ENCODE peak calls at places on chromosomes 3 and 15, in five cellular contexts. T, X, A, E and R are unnamed samples. For H3K4me1, the result is how much of the 10 kb centered on the place peaks cover.

GRCh38 chr3:42665050-42665878 is 11.8 kb downstream of the ZBTB47 start:
- DNase-seq in T (no peak), X (no peak), A (no peak), E (no peak), R (no peak)

GRCh38 chr3:52570076-52570475 is 33.7 kb downstream of the UQCC5 start:
- DNase-seq in T (no peak), X (no peak), A (no peak), E (no peak), R (no peak)

GRCh38 chr3:124512881-124513609 is 217.2 kb upstream of the UMPS start:
- DNase-seq in T (peak), X (peak), A (no peak), E (no peak), R (no peak)

GRCh38 chr3:56157693-56158092 is 310.6 kb downstream of the ERC2 start:
- DNase-seq in T (peak), X (no peak), A (no peak), E (no peak), R (no peak)

GRCh38 chr15:92521624-92522008 is 127.9 kb downstream of the ST8SIA2 start:
- DNase-seq in T (peak), X (peak), A (no peak), E (peak), R (peak)

GRCh38 chr15:49675051-49675450 is 54.2 kb downstream of the DTWD1 start:
- DNase-seq in T (no peak), X (peak), A (no peak), E (no peak), R (no peak)

GRCh38 chr3:2853627-2854026 is 256.5 kb downstream of the IL5RA start:
- DNase-seq in T (no peak), X (no peak), A (no peak), E (no peak), R (no peak)

GRCh38 chr3:195893516-195893915 is 14.8 kb downstream of the TNK2 start:
- DNase-seq in T (no peak), X (no peak), A (no peak), E (no peak), R (no peak)

GRCh38 chr3:168714609-168715240 is 619.0 kb upstream of the GOLIM4 start:
- DNase-seq in T (no peak), X (no peak), A (no peak), E (no peak), R (no peak)

GRCh38 chr3:71245052-71245488 is 338.5 kb downstream of the FOXP1 start:
- DNase-seq in T (peak), X (no peak), A (no peak), E (no peak), R (no peak)

GRCh38 chr3:121063628-121064027 is 155.6 kb downstream of the STXBP5L start:
- DNase-seq in T (no peak), X (no peak), A (no peak), E (no peak), R (no peak)

GRCh38 chr3:128091586-128091985 is 32.0 kb downstream of the RUVBL1 start:
- DNase-seq in T (no peak), X (no peak), A (no peak), E (no peak), R (no peak)

GRCh38 chr3:62833538-62833937 is 41.7 kb downstream of the CADPS start:
- DNase-seq in T (peak), X (no peak), A (no peak), E (no peak), R (peak)

GRCh38 chr15:59223736-59224135 is 17.1 kb downstream of the LDHAL6B start:
- DNase-seq in T (no peak), X (no peak), A (no peak), E (no peak), R (no peak)

GRCh38 chr3:74832925-74833324 is 218.5 kb upstream of the CNTN3 start:
- DNase-seq in T (no peak), X (no peak), A (no peak), E (no peak), R (no peak)

GRCh38 chr15:43483306-43484128 is 9.4 kb downstream of the TP53BP1 start:
- DNase-seq in T (no peak), X (no peak), A (no peak), E (no peak), R (peak)

GRCh38 chr3:123025642-123026521 is 1.7 kb downstream of the SEMA5B start:
- DNase-seq in T (peak), X (no peak), A (no peak), E (peak), R (peak)

GRCh38 chr15:90889736-90890456 is 5.6 kb downstream of the FES start:
- DNase-seq in T (no peak), X (no peak), A (no peak), E (no peak), R (no peak)

GRCh38 chr15:88638626-88639372 is at the start of gene ISG20:
- DNase-seq in T (peak), X (peak), A (peak), E (peak), R (peak)

GRCh38 chr3:134796313-134797079 is 1.4 kb downstream of the EPHB1 start:
- DNase-seq in T (peak), X (no peak), A (no peak), E (peak), R (peak)

GRCh38 chr3:121111914-121112612 is 204.1 kb downstream of the STXBP5L start:
- DNase-seq in T (peak), X (no peak), A (no peak), E (peak), R (peak)

GRCh38 chr15:77840962-77841361 is 208.2 kb upstream of the LINGO1 start:
- DNase-seq in T (no peak), X (peak), A (no peak), E (no peak), R (no peak)

GRCh38 chr3:14301558-14301957 is 100.8 kb upstream of the SLC6A6 start:
- DNase-seq in T (no peak), X (no peak), A (no peak), E (no peak), R (no peak)

GRCh38 chr15:72916939-72917338 is 133.4 kb upstream of the ADPGK start:
- DNase-seq in T (no peak), X (no peak), A (no peak), E (no peak), R (no peak)

GRCh38 chr3:125594581-125595011 is 701 bp downstream of the OSBPL11 start:
- DNase-seq in T (peak), X (no peak), A (no peak), E (no peak), R (no peak)

GRCh38 chr3:40043444-40043755 is 234.0 kb downstream of the MYRIP start:
- DNase-seq in T (no peak), X (no peak), A (no peak), E (no peak), R (no peak)

GRCh38 chr15:76310470-76311070 is 699 bp downstream of the ETFA start:
- DNase-seq in T (peak), X (peak), A (peak), E (no peak), R (no peak)

GRCh38 chr15:71753346-71753745 is 57.0 kb upstream of the NR2E3 start:
- DNase-seq in T (no peak), X (no peak), A (no peak), E (no peak), R (no peak)

GRCh38 chr3:69092030-69092513 is 7.3 kb downstream of the ARL6IP5 start:
- DNase-seq in T (peak), X (no peak), A (no peak), E (no peak), R (peak)
- H3K4me1 ChIP-seq in T (under half), X (under half), A (half or more), E (under half), R (under half)

DNA sequence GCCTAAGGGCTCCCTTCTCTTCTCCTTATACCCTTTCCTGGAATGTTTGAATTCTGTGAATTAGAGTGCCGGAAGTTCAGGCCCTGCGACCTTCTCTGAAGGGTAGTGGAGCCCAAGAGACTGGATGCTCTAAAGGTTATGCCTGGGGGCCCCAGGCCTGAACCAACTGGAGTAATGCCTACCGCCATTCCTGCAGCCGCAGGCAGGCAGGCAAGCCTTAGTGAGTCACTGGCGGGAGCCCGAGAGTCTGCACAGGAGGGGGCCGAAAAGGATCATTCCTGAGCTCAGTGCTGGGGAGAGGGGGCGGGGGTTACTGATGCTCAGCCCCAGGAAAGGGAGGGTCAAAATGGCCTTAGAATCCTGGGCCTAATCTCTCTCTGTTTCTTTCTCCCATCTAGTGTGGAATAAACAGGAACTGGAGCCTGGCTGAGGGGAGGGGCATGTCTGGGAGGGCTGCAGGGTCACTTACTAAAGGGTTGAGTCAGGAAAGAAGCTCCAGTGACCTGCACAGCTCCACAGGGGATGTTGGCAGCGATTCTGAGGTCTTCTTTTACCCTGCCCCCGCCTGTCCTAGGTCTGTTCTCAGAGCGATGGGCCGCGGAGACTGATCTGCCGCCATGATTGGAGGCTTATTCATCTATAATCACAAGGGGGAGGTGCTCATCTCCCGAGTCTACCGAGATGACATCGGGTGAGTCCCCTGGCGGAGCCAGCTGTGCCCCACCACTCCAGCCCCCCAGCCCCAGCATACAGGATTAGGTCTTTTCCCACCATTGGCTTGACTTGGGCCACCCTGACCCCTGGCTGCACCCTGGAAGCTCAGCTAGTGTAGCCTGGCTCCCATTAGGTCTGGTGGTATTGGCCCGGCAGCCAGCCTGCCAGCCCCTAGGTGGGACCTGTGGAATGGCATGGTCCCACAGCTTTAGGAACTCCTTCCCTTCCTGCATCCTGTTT is 2.0 kb downstream of the AP2M1 start:
- DNase-seq in T (peak), X (peak), A (no peak), E (peak), R (peak)
- H3K27ac ChIP-seq in T (peak), X (peak), A (peak), E (peak), R (peak)

DNA sequence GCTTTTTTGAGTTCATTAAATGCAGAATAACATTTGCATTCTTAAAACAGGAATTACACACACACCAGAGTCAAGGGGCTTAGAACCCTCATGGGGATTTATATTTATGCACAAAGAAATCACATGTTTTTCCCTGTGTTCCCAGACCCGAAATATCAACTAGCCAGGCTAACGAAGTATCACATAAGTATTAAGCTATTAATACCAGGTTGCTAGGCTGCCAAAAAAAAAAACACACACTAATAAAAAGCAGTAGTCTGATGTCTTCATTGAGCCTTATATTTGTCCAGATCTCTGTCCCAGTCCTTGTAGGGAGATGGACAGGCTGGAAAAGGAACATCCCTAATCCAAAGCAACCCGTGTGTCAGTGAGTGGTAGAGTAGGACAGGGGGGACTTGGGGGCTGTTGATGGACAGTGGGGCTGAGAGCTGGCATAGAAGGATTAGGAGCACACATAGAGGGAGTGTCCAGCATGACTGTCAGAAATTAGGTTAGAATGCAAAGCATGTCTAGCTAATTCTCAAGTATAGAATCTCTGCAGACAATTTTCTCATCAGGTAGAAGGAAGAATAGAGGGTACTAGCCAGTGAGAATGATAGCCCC is 103.4 kb upstream of the BFSP2 start:
- DNase-seq in T (no peak), X (no peak), A (no peak), E (no peak), R (peak)
- H3K4me1 ChIP-seq in T (under half), X (under half), A (under half), E (under half), R (half or more)

GRCh38 chr3:193910886-193911738 is 224.8 kb upstream of the HES1 start:
- DNase-seq in T (no peak), X (no peak), A (no peak), E (no peak), R (no peak)
- H3K27ac ChIP-seq in T (no peak), X (no peak), A (peak), E (no peak), R (no peak)

GRCh38 chr3:5073374-5074085 is 48.6 kb upstream of the ARL8B start:
- DNase-seq in T (no peak), X (no peak), A (no peak), E (no peak), R (no peak)
- H3K4me1 ChIP-seq in T (under half), X (under half), A (under half), E (under half), R (under half)

DNA sequence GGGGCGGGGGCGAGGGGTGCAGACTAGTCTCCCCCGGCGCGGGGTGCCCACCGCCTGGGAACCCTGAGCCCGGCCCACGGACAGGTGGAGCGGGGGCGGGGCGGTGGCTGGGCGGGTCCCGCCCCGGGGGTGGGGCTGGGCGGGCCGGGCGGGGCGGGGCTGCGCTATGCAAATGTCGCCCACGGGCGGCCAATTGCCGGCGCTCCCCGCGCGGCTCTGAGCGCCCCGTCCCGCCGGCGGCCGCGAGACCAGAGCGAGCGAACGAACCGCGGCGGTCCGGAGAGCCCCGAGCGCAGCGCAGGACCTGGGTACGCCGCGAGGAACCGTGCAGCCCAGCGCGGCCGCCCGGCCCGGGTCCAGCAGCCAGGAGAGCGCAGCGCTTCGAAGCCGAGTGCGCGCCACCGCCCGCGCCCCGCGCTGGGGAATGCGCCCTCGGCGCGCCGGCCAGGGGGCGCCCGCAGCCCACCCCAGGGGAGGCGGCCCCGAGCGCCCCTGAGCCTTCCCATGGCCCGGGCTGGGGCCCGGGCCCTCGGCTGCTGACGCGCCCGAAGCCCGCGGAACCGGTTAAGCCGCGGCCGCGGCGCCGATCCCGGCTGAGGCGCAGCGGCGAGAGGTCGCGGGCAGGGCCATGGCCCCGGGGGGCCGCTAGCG is at the start of gene SEMA3F:
- DNase-seq in T (peak), X (peak), A (peak), E (peak), R (peak)
- H3K27ac ChIP-seq in T (no peak), X (peak), A (no peak), E (peak), R (no peak)

GRCh38 chr3:66484106-66484857 is 16.5 kb downstream of the LRIG1 start:
- DNase-seq in T (peak), X (no peak), A (no peak), E (no peak), R (no peak)

GRCh38 chr3:66481071-66482001 is 19.5 kb downstream of the LRIG1 start:
- DNase-seq in T (no peak), X (no peak), A (no peak), E (no peak), R (no peak)

GRCh38 chr3:66483006-66483928 is 17.6 kb downstream of the LRIG1 start:
- DNase-seq in T (peak), X (no peak), A (no peak), E (no peak), R (no peak)

GRCh38 chr3:66480666-66481065 is 20.2 kb downstream of the LRIG1 start:
- DNase-seq in T (no peak), X (no peak), A (no peak), E (no peak), R (no peak)

DNA sequence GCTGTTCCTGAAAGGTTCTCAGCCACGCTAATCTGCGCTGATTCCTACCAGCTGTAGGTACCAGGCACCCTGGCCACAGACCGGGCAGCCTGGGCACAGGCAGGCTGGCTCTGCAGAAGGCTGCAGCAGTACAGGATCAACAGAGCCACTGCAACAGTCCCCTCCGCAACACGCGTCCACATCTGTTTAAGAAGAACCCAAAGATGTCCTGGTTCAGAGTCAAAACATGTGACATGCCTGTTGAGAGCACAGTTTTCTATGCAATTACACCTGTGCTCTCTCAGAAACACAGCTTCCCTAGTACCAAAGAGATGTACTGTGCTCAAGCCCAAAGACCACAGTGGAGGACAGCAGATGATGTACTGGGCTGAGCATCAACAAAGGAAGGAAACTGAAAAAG is 18.8 kb downstream of the LRIG1 start:
- DNase-seq in T (no peak), X (no peak), A (no peak), E (no peak), R (no peak)
- H3K4me1 ChIP-seq in T (half or more), X (under half), A (half or more), E (under half), R (under half)